ENCODE peak calls at places on chromosomes 7 and 10, in eight cellular contexts. One of them, this sample, is unnamed. For H3K79me2, the result is how much of the 10 kb centered on the place peaks cover.

GRCh38 chr7:112138938-112139337 is 67.3 kb downstream of the DOCK4 start:
- DNase-seq in mammary epithelial cell: no peak
- DNase-seq in GM23338: no peak
- DNase-seq in PC-9: no peak
- DNase-seq in fibroblast of lung: no peak
- DNase-seq in H9: no peak
- DNase-seq in MM.1S: no peak
- DNase-seq in OCI-LY7: no peak
- DNase-seq in this sample: no peak

GRCh38 chr10:17730667-17731066 is 21.3 kb upstream of the TMEM236 start:
- DNase-seq in mammary epithelial cell: no peak
- DNase-seq in GM23338: no peak
- DNase-seq in PC-9: no peak
- DNase-seq in fibroblast of lung: peak
- DNase-seq in H9: no peak
- DNase-seq in MM.1S: no peak
- DNase-seq in OCI-LY7: no peak
- DNase-seq in this sample: no peak

GRCh38 chr10:70669015-70669414 is 3.3 kb upstream of the ADAMTS14 start:
- DNase-seq in mammary epithelial cell: no peak
- DNase-seq in GM23338: no peak
- DNase-seq in PC-9: no peak
- DNase-seq in fibroblast of lung: no peak
- DNase-seq in H9: no peak
- DNase-seq in MM.1S: no peak
- DNase-seq in OCI-LY7: no peak
- DNase-seq in this sample: no peak

GRCh38 chr7:117673367-117673766 is 193.5 kb downstream of the CFTR start:
- DNase-seq in mammary epithelial cell: no peak
- DNase-seq in GM23338: peak
- DNase-seq in PC-9: no peak
- DNase-seq in fibroblast of lung: peak
- DNase-seq in H9: peak
- DNase-seq in MM.1S: no peak
- DNase-seq in OCI-LY7: no peak
- DNase-seq in this sample: no peak

GRCh38 chr10:4883079-4883739 is 57.2 kb downstream of the AKR1E2 start:
- DNase-seq in mammary epithelial cell: peak
- DNase-seq in GM23338: no peak
- DNase-seq in PC-9: no peak
- DNase-seq in fibroblast of lung: peak
- DNase-seq in H9: no peak
- DNase-seq in MM.1S: no peak
- DNase-seq in OCI-LY7: no peak
- DNase-seq in this sample: no peak

GRCh38 chr10:49136525-49136924 is 2.7 kb upstream of the FAM170B start:
- DNase-seq in mammary epithelial cell: no peak
- DNase-seq in GM23338: no peak
- DNase-seq in PC-9: no peak
- DNase-seq in fibroblast of lung: no peak
- DNase-seq in H9: no peak
- DNase-seq in MM.1S: no peak
- DNase-seq in OCI-LY7: no peak
- DNase-seq in this sample: no peak

GRCh38 chr7:157016352-157017041 is 6.0 kb upstream of the MNX1 start:
- DNase-seq in mammary epithelial cell: no peak
- DNase-seq in GM23338: peak
- DNase-seq in PC-9: no peak
- DNase-seq in fibroblast of lung: no peak
- DNase-seq in H9: peak
- DNase-seq in MM.1S: peak
- DNase-seq in OCI-LY7: peak
- DNase-seq in this sample: peak

GRCh38 chr10:14302035-14302434 is 28.7 kb downstream of the FRMD4A start:
- DNase-seq in mammary epithelial cell: peak
- DNase-seq in GM23338: peak
- DNase-seq in PC-9: no peak
- DNase-seq in fibroblast of lung: peak
- DNase-seq in H9: no peak
- DNase-seq in MM.1S: no peak
- DNase-seq in OCI-LY7: peak
- DNase-seq in this sample: no peak

GRCh38 chr7:121793716-121794115 is 79.2 kb upstream of the PTPRZ1 start:
- DNase-seq in mammary epithelial cell: peak
- DNase-seq in GM23338: no peak
- DNase-seq in PC-9: no peak
- DNase-seq in fibroblast of lung: peak
- DNase-seq in H9: no peak
- DNase-seq in MM.1S: no peak
- DNase-seq in OCI-LY7: no peak
- DNase-seq in this sample: no peak

GRCh38 chr7:73537051-73537450 is 15.0 kb upstream of the BAZ1B start:
- DNase-seq in mammary epithelial cell: no peak
- DNase-seq in GM23338: no peak
- DNase-seq in PC-9: no peak
- DNase-seq in fibroblast of lung: no peak
- DNase-seq in H9: no peak
- DNase-seq in MM.1S: no peak
- DNase-seq in OCI-LY7: no peak
- DNase-seq in this sample: no peak

GRCh38 chr7:114073711-114074110 is 154.9 kb upstream of the PPP1R3A start:
- DNase-seq in mammary epithelial cell: no peak
- DNase-seq in GM23338: no peak
- DNase-seq in PC-9: no peak
- DNase-seq in fibroblast of lung: no peak
- DNase-seq in H9: no peak
- DNase-seq in MM.1S: no peak
- DNase-seq in OCI-LY7: no peak
- DNase-seq in this sample: no peak

GRCh38 chr10:91653214-91653875 is 20.5 kb upstream of the PPP1R3C start:
- DNase-seq in mammary epithelial cell: peak
- DNase-seq in GM23338: no peak
- DNase-seq in PC-9: no peak
- DNase-seq in fibroblast of lung: peak
- DNase-seq in H9: no peak
- DNase-seq in MM.1S: no peak
- DNase-seq in OCI-LY7: no peak
- DNase-seq in this sample: no peak

GRCh38 chr10:71396714-71397339 is at the start of gene CDH23:
- DNase-seq in mammary epithelial cell: no peak
- DNase-seq in GM23338: peak
- DNase-seq in PC-9: peak
- DNase-seq in fibroblast of lung: peak
- DNase-seq in H9: peak
- DNase-seq in MM.1S: no peak
- DNase-seq in OCI-LY7: no peak
- DNase-seq in this sample: no peak

GRCh38 chr10:86312701-86313270 is 53.8 kb downstream of the GRID1 start:
- DNase-seq in mammary epithelial cell: no peak
- DNase-seq in GM23338: peak
- DNase-seq in PC-9: no peak
- DNase-seq in fibroblast of lung: no peak
- DNase-seq in H9: peak
- DNase-seq in MM.1S: no peak
- DNase-seq in OCI-LY7: no peak
- DNase-seq in this sample: no peak

GRCh38 chr10:64368298-64368697 is 847.1 kb downstream of the REEP3 start:
- DNase-seq in mammary epithelial cell: no peak
- DNase-seq in GM23338: no peak
- DNase-seq in PC-9: no peak
- DNase-seq in fibroblast of lung: no peak
- DNase-seq in H9: no peak
- DNase-seq in MM.1S: no peak
- DNase-seq in OCI-LY7: no peak
- DNase-seq in this sample: no peak

GRCh38 chr10:15224948-15225347 is 56.5 kb upstream of the NMT2 start:
- DNase-seq in mammary epithelial cell: no peak
- DNase-seq in GM23338: no peak
- DNase-seq in PC-9: no peak
- DNase-seq in fibroblast of lung: no peak
- DNase-seq in H9: no peak
- DNase-seq in MM.1S: no peak
- DNase-seq in OCI-LY7: no peak
- DNase-seq in this sample: no peak

GRCh38 chr10:25933653-25934608 is at the start of gene MYO3A:
- DNase-seq in mammary epithelial cell: no peak
- DNase-seq in GM23338: peak
- DNase-seq in PC-9: no peak
- DNase-seq in fibroblast of lung: no peak
- DNase-seq in H9: peak
- DNase-seq in MM.1S: no peak
- DNase-seq in OCI-LY7: no peak
- DNase-seq in this sample: no peak

DNA sequence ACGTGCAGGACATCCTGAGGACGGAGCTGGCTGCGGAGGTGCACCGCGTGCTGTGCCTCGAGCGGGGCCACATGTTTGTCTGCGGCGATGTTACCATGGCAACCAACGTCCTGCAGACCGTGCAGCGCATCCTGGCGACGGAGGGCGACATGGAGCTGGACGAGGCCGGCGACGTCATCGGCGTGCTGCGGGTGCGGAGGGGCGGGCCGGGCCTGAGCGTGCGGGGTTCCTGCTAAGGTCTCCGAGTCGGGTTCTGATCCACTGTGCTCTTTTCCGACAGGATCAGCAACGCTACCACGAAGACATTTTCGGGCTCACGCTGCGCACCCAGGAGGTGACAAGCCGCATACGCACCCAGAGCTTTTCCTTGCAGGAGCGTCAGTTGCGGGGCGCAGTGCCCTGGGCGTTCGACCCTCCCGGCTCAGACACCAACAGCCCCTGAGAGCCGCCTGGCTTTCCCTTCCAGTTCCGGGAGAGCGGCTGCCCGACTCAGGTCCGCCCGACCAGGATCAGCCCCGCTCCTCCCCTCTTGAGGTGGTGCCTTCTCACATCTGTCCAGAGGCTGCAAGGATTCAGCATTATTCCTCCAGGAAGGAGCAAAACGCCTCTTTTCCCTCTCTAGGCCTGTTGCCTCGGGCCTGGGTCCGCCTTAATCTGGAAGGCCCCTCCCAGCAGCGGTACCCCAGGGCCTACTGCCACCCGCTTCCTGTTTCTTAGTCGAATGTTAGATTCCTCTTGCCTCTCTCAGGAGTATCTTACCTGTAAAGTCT is 10.4 kb downstream of the ATG9B start:
- DNase-seq in mammary epithelial cell: no peak
- DNase-seq in GM23338: peak
- DNase-seq in PC-9: no peak
- DNase-seq in fibroblast of lung: peak
- DNase-seq in H9: peak
- DNase-seq in MM.1S: peak
- DNase-seq in OCI-LY7: no peak
- DNase-seq in this sample: no peak
- TF ChIP-seq CTCF in mammary epithelial cell: no peak
- TF ChIP-seq CTCF in GM23338: no peak
- TF ChIP-seq CTCF in PC-9: no peak
- TF ChIP-seq CTCF in fibroblast of lung: no peak
- TF ChIP-seq CTCF in H9: no peak
- TF ChIP-seq CTCF in MM.1S: peak
- TF ChIP-seq CTCF in OCI-LY7: no peak
- TF ChIP-seq CTCF in this sample: no peak

DNA sequence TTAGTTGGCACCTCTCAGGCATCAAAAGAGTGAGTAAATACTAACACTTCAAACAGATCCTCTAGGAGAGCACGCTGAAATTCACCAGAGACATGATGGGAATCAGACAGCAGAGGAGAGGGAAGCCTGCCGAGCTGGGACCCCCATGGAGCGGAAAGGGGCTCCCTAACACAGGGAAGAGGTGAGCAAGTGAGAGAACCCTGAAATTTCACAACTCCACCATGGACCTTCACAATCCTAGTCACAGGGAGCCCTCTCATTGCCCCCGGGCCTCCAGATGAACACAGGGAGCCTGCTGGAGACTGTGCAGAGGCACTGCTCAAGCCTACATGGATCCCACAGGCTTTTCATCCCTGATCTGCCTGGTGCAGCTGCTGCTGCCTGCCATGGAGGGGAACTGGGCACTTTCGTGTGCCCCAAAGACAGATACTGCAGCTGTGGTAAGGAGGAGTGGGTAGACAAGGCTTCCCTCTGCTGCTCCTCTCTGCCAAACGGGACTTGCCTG is 59.2 kb upstream of the ANTXRL start:
- DNase-seq in mammary epithelial cell: no peak
- DNase-seq in GM23338: no peak
- DNase-seq in PC-9: no peak
- DNase-seq in fibroblast of lung: no peak
- DNase-seq in H9: no peak
- DNase-seq in MM.1S: no peak
- DNase-seq in OCI-LY7: no peak
- DNase-seq in this sample: no peak
- H3K79me2 ChIP-seq in mammary epithelial cell: under half
- H3K79me2 ChIP-seq in GM23338: under half
- H3K79me2 ChIP-seq in PC-9: under half
- H3K79me2 ChIP-seq in fibroblast of lung: under half
- H3K79me2 ChIP-seq in H9: under half
- H3K79me2 ChIP-seq in MM.1S: under half
- H3K79me2 ChIP-seq in OCI-LY7: under half
- H3K79me2 ChIP-seq in this sample: under half

GRCh38 chr10:44853148-44853734 is 57.9 kb upstream of the TMEM72 start:
- DNase-seq in mammary epithelial cell: no peak
- DNase-seq in GM23338: no peak
- DNase-seq in PC-9: no peak
- DNase-seq in fibroblast of lung: peak
- DNase-seq in H9: no peak
- DNase-seq in MM.1S: peak
- DNase-seq in OCI-LY7: no peak
- DNase-seq in this sample: no peak
- TF ChIP-seq CTCF in mammary epithelial cell: peak
- TF ChIP-seq CTCF in GM23338: peak
- TF ChIP-seq CTCF in PC-9: no peak
- TF ChIP-seq CTCF in fibroblast of lung: peak
- TF ChIP-seq CTCF in H9: peak
- TF ChIP-seq CTCF in MM.1S: peak
- TF ChIP-seq CTCF in OCI-LY7: no peak
- TF ChIP-seq CTCF in this sample: peak

GRCh38 chr7:18521945-18522566 is 26.5 kb downstream of the HDAC9 start:
- DNase-seq in mammary epithelial cell: no peak
- DNase-seq in GM23338: no peak
- DNase-seq in PC-9: no peak
- DNase-seq in fibroblast of lung: peak
- DNase-seq in H9: no peak
- DNase-seq in MM.1S: no peak
- DNase-seq in OCI-LY7: peak
- DNase-seq in this sample: no peak

GRCh38 chr7:18518555-18518954 is 23.0 kb downstream of the HDAC9 start:
- DNase-seq in mammary epithelial cell: no peak
- DNase-seq in GM23338: no peak
- DNase-seq in PC-9: no peak
- DNase-seq in fibroblast of lung: no peak
- DNase-seq in H9: no peak
- DNase-seq in MM.1S: no peak
- DNase-seq in OCI-LY7: peak
- DNase-seq in this sample: no peak

GRCh38 chr7:18524248-18524647 is 28.7 kb downstream of the HDAC9 start:
- DNase-seq in mammary epithelial cell: no peak
- DNase-seq in GM23338: no peak
- DNase-seq in PC-9: no peak
- DNase-seq in fibroblast of lung: no peak
- DNase-seq in H9: no peak
- DNase-seq in MM.1S: no peak
- DNase-seq in OCI-LY7: no peak
- DNase-seq in this sample: no peak

GRCh38 chr7:18521236-18521589 is 25.7 kb downstream of the HDAC9 start:
- DNase-seq in mammary epithelial cell: no peak
- DNase-seq in GM23338: no peak
- DNase-seq in PC-9: no peak
- DNase-seq in fibroblast of lung: no peak
- DNase-seq in H9: no peak
- DNase-seq in MM.1S: no peak
- DNase-seq in OCI-LY7: peak
- DNase-seq in this sample: no peak

GRCh38 chr7:18520450-18521235 is 25.1 kb downstream of the HDAC9 start:
- DNase-seq in mammary epithelial cell: peak
- DNase-seq in GM23338: no peak
- DNase-seq in PC-9: no peak
- DNase-seq in fibroblast of lung: peak
- DNase-seq in H9: no peak
- DNase-seq in MM.1S: peak
- DNase-seq in OCI-LY7: peak
- DNase-seq in this sample: no peak
- H3K79me2 ChIP-seq in mammary epithelial cell: half or more
- H3K79me2 ChIP-seq in GM23338: under half
- H3K79me2 ChIP-seq in PC-9: under half
- H3K79me2 ChIP-seq in fibroblast of lung: under half
- H3K79me2 ChIP-seq in H9: under half
- H3K79me2 ChIP-seq in MM.1S: half or more
- H3K79me2 ChIP-seq in OCI-LY7: half or more
- H3K79me2 ChIP-seq in this sample: under half

This sample was measured in DND-41.